ENCODE peak calls at places on chromosomes 7 and 10, in five cellular contexts. D, G, V, C and Q are unnamed samples.

GRCh38 chr10:82969405-82969804 is 1094.4 kb downstream of the NRG3 start:
- DNase-seq in D (peak), C (no peak), V (peak), G (no peak), Q (peak)

GRCh38 chr10:34580643-34581042 is 234.5 kb downstream of the PARD3 start:
- DNase-seq in C (no peak), D (peak), G (no peak), V (peak), Q (no peak)

GRCh38 chr7:137940656-137941518 is 61.0 kb downstream of the CREB3L2 start:
- DNase-seq in G (peak), C (peak), V (no peak), D (peak), Q (no peak)

GRCh38 chr10:51687296-51687695 is 12.1 kb downstream of the CSTF2T start:
- DNase-seq in D (no peak), C (no peak), V (no peak), G (no peak), Q (no peak)

GRCh38 chr7:127504715-127505114 is 80.7 kb downstream of the GCC1 start:
- DNase-seq in C (no peak), D (peak), V (peak), G (no peak), Q (peak)

GRCh38 chr7:101093907-101094306 is 8.6 kb downstream of the TRIM56 start:
- DNase-seq in C (no peak), D (peak), G (no peak), V (no peak), Q (no peak)

GRCh38 chr10:22550732-22551131 is 163.6 kb downstream of the PIP4K2A start:
- DNase-seq in G (peak), V (peak), C (no peak), D (peak), Q (peak)

GRCh38 chr7:3649250-3649649 is 348.2 kb downstream of the SDK1 start:
- DNase-seq in C (no peak), G (no peak), V (peak), D (peak), Q (no peak)

GRCh38 chr7:3338161-3338560 is 37.1 kb downstream of the SDK1 start:
- DNase-seq in D (no peak), C (no peak), V (no peak), G (no peak), Q (no peak)

GRCh38 chr7:12475362-12476063 is 71.8 kb upstream of the VWDE start:
- DNase-seq in D (peak), G (no peak), C (no peak), V (peak), Q (no peak)

GRCh38 chr7:26169271-26169670 is 17.3 kb downstream of the NFE2L3 start:
- DNase-seq in D (no peak), G (no peak), V (no peak), C (no peak), Q (no peak)

DNA sequence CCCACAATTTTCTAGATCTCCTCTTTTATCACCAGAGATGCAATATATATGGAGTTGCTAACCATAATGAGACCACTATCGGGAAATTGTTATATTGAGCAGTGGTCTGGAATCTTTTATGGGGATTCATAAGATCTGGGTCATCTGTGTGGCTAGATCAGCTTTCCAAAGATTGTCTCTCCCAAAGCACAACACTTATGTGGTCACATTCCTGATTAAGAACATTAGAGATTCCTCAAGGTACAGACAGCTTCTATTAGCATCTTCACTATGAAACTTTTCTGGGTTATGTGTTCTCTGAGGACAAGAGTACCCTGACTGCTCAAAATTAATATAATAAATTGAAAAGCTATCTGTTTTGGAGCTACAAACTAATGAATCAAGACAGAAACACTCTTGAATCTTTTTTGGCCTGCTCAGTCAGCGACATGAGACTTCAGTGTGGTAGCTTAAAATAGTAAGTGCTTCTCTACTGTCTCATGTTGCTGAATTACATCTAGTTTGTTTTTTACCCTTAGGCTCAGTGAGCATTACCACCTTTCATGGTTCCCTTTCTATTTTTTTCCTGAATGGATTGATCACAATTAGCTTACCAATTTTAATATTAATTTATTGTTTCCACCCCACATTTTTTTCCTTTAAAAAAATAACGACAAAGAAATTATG is 42.6 kb upstream of the STRIP2 start:
- DNase-seq in D (no peak), G (no peak), C (no peak), V (no peak), Q (no peak)
- TF ChIP-seq POLR2A in D (no peak), G (no peak), C (no peak), V (no peak), Q (no peak)

GRCh38 chr7:29095666-29096560 is 50.4 kb downstream of the CPVL start:
- DNase-seq in C (no peak), D (no peak), G (no peak), V (no peak), Q (no peak)

GRCh38 chr7:29105191-29105590 is 41.1 kb downstream of the CPVL start:
- DNase-seq in G (no peak), V (no peak), D (no peak), C (no peak), Q (no peak)

GRCh38 chr7:29102554-29103151 is 43.7 kb downstream of the CPVL start:
- DNase-seq in C (peak), G (peak), V (peak), D (peak), Q (peak)

GRCh38 chr7:29100857-29101256 is 45.5 kb downstream of the CPVL start:
- DNase-seq in G (no peak), D (no peak), V (no peak), C (no peak), Q (no peak)

DNA sequence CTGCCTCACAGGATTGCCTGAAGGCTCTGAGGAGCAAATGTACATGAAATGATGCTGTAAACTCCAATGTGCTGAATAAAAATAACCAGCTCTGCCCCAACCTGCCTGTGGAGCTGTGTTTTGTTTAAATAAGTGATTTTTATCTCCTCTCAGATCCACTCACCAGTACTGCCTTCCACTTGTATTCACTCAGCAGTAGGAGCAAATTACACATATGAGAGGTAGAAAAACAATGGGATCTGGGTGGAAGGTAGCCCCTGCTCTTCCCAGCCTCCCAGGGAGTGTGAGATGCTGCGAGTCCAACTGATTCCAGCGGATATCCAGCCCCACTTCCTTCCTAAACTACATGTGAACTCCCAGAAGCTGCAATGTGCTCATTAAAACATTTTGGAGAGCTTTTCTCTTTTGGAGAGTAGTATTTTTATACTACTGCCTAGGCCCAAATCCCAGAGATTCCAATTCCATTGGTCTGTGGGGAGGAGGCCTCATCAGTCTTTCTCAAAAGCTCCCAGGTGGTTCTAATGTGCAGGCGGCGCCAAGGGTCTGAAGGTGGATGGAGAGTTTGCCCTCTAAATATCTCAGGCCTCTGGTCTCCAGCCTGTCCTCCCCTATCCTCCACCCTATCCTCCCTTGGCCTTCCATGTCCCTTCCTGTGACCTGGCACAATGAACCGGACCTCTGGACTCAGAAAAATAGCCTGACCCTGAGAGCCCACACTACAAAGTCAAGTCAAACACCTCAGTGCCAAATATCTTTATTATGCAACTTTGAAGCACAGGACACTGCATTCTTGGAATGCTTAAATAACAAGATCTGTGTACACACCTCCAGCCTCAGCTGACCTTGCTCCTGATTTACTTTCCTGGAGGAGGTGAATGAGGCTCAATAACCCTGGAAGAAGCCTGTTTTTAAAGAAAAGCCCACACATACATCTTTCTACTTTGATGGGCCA is 46.2 kb downstream of the CPVL start:
- DNase-seq in V (no peak), G (no peak), D (no peak), C (no peak), Q (no peak)
- H3K4me3 ChIP-seq in V (no peak), G (no peak), D (no peak), C (no peak), Q (no peak)

DNA sequence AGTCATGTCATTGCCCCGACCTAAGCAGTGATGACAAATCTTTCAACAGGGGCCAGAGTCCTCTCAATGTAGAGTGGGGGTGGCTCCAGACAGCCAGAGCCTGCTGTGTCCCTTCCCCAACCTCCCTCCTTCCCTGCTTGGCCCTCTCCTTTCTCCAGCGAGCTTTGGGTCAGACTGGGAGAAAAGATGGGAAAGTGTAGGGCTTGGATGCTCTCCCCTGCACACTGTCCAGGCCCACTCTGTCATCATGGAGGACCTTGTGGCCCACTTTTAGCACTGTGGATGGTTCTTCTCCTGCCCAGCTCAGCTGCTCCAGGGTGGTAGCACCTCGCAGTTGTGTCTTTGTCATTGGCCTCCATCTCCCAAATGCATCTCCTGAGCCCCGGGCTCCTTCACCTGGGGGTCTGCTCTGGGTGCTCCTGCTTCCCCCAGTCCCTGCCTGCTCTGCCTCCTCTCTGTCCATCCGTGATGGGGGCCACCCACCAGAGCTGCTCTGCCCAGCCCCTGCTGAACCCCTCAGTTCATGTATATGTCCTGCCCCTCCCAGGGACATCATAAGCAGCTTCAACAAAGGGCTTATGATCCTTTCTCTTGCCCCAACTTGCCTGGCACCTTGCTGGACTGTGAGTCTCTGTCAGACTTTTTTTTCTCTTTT is 37.5 kb downstream of the BTBD16 start:
- DNase-seq in C (no peak), D (no peak), V (peak), G (no peak), Q (no peak)
- TF ChIP-seq POLR2A in C (no peak), D (no peak), V (no peak), G (no peak), Q (no peak)

DNA sequence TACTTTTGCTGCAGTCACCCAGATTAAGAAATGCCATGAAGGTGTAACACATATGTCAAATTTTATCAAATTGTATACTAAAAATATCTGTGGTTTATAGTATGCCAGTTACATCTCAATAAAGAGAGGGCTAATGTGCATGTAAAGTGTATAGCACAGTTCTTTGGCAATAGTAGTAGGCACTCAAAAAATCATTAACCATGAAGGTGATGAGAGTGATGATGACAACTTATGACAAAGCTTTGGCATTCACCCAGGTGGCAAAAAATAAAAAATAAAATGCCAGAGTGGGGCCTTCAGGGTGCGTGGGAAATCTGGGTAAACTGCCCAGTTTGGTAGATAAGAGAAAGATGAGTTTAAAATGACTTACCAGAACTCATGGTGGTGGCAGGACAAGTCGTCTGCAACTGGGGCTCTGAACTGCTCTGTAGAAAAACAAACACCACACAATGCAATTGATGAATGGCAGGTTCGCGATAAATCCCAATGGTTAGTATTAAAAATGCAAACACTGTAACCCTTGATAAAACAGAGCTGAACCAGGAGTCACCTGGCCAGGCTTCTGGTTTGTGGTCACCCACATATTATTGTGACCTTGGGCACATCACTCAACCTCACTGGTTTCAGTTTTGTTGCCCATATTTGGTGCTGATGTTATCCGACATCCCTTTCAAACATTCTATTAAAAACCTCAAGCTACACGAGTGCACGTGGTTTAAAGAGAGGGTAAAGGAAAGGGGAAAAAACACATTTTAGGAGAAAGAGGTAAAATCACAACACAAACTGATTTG is 120.2 kb downstream of the SORBS1 start:
- DNase-seq in D (no peak), G (no peak), C (no peak), V (no peak), Q (no peak)
- H3K4me3 ChIP-seq in D (no peak), G (no peak), C (no peak), V (no peak), Q (no peak)

GRCh38 chr10:96829029-96829773 is 2.9 kb upstream of the LCOR start:
- DNase-seq in D (no peak), C (no peak), V (no peak), G (no peak), Q (no peak)
- TF ChIP-seq POLR2A in D (no peak), C (no peak), V (no peak), G (no peak), Q (no peak)

GRCh38 chr10:29733323-29733722 is 98.6 kb upstream of the SVIL start:
- DNase-seq in D (no peak), G (no peak), C (no peak), V (no peak), Q (no peak)
- H3K4me3 ChIP-seq in D (no peak), G (peak), C (no peak), V (no peak), Q (no peak)

GRCh38 chr10:126905776-126906703 is 812 bp downstream of the DOCK1 start:
- DNase-seq in D (peak), V (peak), C (peak), G (peak), Q (no peak)
- TF ChIP-seq POLR2A in D (peak), V (peak), C (no peak), G (no peak), Q (no peak)

GRCh38 chr7:36765605-36766004 is 41.3 kb upstream of the AOAH start:
- DNase-seq in C (no peak), D (no peak), V (peak), G (no peak), Q (peak)
- H3K4me3 ChIP-seq in C (no peak), D (no peak), V (no peak), G (no peak), Q (no peak)

GRCh38 chr10:17617031-17617911 is at the start of gene HACD1:
- DNase-seq in G (peak), V (peak), D (peak), C (peak), Q (peak)
- TF ChIP-seq POLR2A in G (no peak), V (peak), D (peak), C (no peak), Q (peak)